ENCODE peak calls at places on chromosomes 12 and 14, in four cellular contexts. F is H1, A is IMR-90, S is mesenchymal stem cell. O is an unnamed sample.

GRCh38 chr14:85528080-85528881 is 1.7 kb upstream of the FLRT2 start:
- DNase-seq in S (peak), A (peak), F (no peak), O (no peak)

GRCh38 chr12:68334136-68334535 is 2.0 kb upstream of the MDM1 start:
- DNase-seq in A (no peak), S (no peak), F (no peak), O (no peak)

GRCh38 chr12:42261708-42262107 is 23.7 kb upstream of the YAF2 start:
- DNase-seq in S (no peak), A (no peak), F (no peak), O (no peak)

GRCh38 chr12:99253068-99253467 is 394.5 kb upstream of the GARIN6 start:
- DNase-seq in A (no peak), F (no peak), S (peak), O (peak)

GRCh38 chr12:103680591-103681065 is 93.6 kb downstream of the STAB2 start:
- DNase-seq in A (peak), F (no peak), S (no peak), O (no peak)

GRCh38 chr12:9124346-9125031 is 8.8 kb upstream of the A2M start:
- DNase-seq in A (no peak), F (no peak), S (no peak), O (no peak)

GRCh38 chr14:78425332-78425731 is 255.2 kb downstream of the NRXN3 start:
- DNase-seq in A (no peak), S (no peak), F (no peak), O (no peak)

GRCh38 chr12:6867407-6868210 is at the start of gene TPI1:
- DNase-seq in A (peak), S (peak), F (peak), O (peak)

GRCh38 chr12:47343684-47344567 is 264.2 kb upstream of the AMIGO2 start:
- DNase-seq in S (peak), A (peak), F (no peak), O (no peak)

GRCh38 chr12:111446631-111447570 is 41.2 kb downstream of the SH2B3 start:
- DNase-seq in F (peak), S (no peak), A (no peak), O (no peak)

GRCh38 chr12:31562594-31563328 is 28.2 kb downstream of the DENND5B start:
- DNase-seq in F (no peak), S (no peak), A (no peak), O (no peak)

GRCh38 chr14:32087173-32087861 is 10.2 kb downstream of the ARHGAP5 start:
- DNase-seq in F (no peak), S (peak), A (peak), O (peak)

GRCh38 chr12:47604474-47604873 is 101.4 kb downstream of the RPAP3 start:
- DNase-seq in A (peak), F (no peak), S (no peak), O (peak)

GRCh38 chr14:57884175-57884574 is 18.3 kb upstream of the SLC35F4 start:
- DNase-seq in A (no peak), S (no peak), F (no peak), O (no peak)

GRCh38 chr14:29274890-29275651 is 508.5 kb downstream of the FOXG1 start:
- DNase-seq in S (no peak), F (no peak), A (no peak), O (no peak)

GRCh38 chr14:28709571-28710305 is 56.8 kb upstream of the FOXG1 start:
- DNase-seq in F (no peak), A (no peak), S (no peak), O (no peak)

GRCh38 chr12:89752331-89752730 is 43.7 kb upstream of the ATP2B1 start:
- DNase-seq in S (no peak), F (no peak), A (no peak), O (no peak)

GRCh38 chr12:98808243-98808895 is 163.3 kb downstream of the APAF1 start:
- DNase-seq in S (no peak), F (no peak), A (no peak), O (no peak)

GRCh38 chr12:109840349-109841073 is 7.3 kb upstream of the TRPV4 start:
- DNase-seq in S (no peak), F (no peak), A (no peak), O (peak)
- H3K14ac ChIP-seq in S (no peak), F (no peak), A (no peak), O (no peak)

DNA sequence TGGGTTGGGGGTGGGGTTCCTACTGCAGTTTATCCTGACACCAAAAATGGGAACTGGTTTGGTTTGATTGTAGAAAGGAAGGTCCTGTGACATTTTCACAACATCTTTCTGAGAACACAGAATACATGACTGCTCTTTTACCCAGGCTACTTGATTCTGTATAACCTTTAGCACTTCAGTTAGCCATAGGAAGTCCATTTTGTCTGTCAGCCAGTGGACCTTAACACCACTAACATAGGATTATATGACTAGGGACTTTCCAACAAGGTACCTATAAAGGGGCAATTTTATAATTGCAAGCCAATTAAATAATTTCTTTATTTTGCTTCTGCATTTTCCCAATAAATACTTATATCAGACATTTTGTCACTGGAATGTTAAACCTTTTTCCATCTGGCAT is 489.2 kb upstream of the MIS18BP1 start:
- DNase-seq in A (no peak), S (no peak), F (no peak), O (no peak)
- H2BK5ac ChIP-seq in A (no peak), S (no peak), F (no peak), O (no peak)

DNA sequence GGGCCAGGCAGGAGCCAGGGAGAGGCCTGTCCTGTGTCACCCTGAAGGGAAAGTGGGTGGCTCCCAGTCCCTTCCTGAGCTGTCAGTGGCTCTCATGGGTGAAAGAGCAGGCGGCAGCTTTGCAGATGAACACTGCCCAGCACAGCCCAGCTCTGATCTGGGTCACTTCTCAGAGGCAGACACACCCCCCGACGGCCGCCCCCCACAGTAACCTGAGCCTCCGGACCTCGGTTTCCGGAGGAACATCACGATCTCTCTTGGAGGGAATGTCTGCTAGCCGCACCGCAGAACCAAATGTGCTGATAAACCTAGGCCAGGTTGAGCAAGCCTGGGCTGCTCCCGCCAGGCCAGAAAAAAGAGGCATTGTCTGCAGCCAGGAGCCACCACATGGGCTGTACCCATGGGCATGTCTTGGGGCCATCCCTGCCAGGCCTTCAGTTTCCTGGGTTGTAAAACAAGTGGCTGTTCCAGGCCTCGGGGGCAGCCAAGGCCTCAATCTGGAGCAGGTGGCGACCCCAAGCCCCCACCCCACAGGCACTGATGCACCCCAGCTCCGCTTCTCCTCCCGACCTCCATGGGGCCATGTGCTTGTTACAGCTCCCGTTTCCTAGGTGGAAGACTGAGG is 57.6 kb downstream of the NCOR2 start:
- DNase-seq in A (peak), F (no peak), S (peak), O (no peak)
- H3K4me3 ChIP-seq in A (no peak), F (no peak), S (no peak), O (no peak)

GRCh38 chr14:24147761-24148428 is 597 bp downstream of the RNF31 start:
- DNase-seq in F (no peak), A (no peak), S (no peak), O (no peak)
- H3K14ac ChIP-seq in F (no peak), A (peak), S (peak), O (peak)

GRCh38 chr14:91685600-91685999 is 46.3 kb downstream of the CATSPERB start:
- DNase-seq in F (no peak), A (no peak), S (no peak), O (no peak)

GRCh38 chr14:91693342-91693741 is 38.5 kb downstream of the CATSPERB start:
- DNase-seq in S (no peak), F (no peak), A (no peak), O (no peak)

GRCh38 chr14:91692075-91692474 is 39.8 kb downstream of the CATSPERB start:
- DNase-seq in F (no peak), A (no peak), S (no peak), O (no peak)

GRCh38 chr14:91694643-91695042 is 37.2 kb downstream of the CATSPERB start:
- DNase-seq in S (no peak), F (no peak), A (no peak), O (no peak)

DNA sequence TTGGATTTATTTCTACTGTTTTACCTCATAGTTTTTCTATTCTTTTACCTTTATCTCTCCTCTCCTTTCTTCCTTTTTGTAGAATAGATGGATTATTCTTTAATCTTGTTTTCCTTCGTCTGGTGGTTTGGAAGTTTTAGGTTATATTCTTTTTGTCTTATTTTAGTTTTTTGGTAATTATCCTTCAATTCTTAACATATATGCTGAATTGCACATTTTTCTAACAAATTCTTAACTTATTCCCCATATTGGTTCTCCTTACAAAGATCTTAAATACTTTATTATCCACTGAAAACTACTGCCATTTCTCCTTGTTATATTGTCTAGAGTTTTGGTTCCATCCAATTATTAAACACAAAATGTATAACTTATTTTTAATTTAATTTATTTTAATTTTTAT is 42.3 kb downstream of the CATSPERB start:
- DNase-seq in F (no peak), S (no peak), A (no peak), O (no peak)
- H2BK5ac ChIP-seq in F (no peak), S (no peak), A (no peak), O (no peak)